ENCODE peak calls at places on chromosomes 16 and 17, in four cellular contexts. U is NCI-H1092 treated with DMSO at 0.1 percent for 48 hours, N is ascending aorta, Z is neural progenitor cell. I is an unnamed sample.

GRCh38 chr16:84228321-84228838 is 11.4 kb downstream of the KCNG4 start:
- DNase-seq in U (no peak), N (peak; percentile 92), Z (peak; percentile 31), I (peak; percentile 78)

GRCh38 chr16:57377080-57377841 is 5.0 kb downstream of the CX3CL1 start:
- DNase-seq in U (no peak), N (no peak), Z (no peak), I (no peak)

GRCh38 chr17:36128411-36128978 is 24.9 kb downstream of the CCL4 start:
- DNase-seq in U (no peak), N (no peak), Z (no peak), I (no peak)

GRCh38 chr17:79997004-79997673 is 38.5 kb downstream of the TBC1D16 start:
- DNase-seq in U (no peak), N (peak; percentile 67), Z (no peak), I (no peak)

GRCh38 chr17:37299257-37299985 is 76.4 kb upstream of the C17orf78 start:
- DNase-seq in U (peak; percentile 5), N (no peak), Z (peak; percentile 72), I (no peak)

GRCh38 chr17:17959520-17960361 is 12.5 kb downstream of the TOM1L2 start:
- DNase-seq in U (no peak), N (no peak), Z (no peak), I (no peak)

GRCh38 chr16:86594712-86595111 is 16.4 kb downstream of the FOXL1 start:
- DNase-seq in U (no peak), N (no peak), Z (no peak), I (no peak)

GRCh38 chr16:3532741-3533140 is 31.9 kb downstream of the CLUAP1 start:
- DNase-seq in U (no peak), N (no peak), Z (no peak), I (no peak)

GRCh38 chr16:65532218-65532617 is 410.4 kb upstream of the CDH11 start:
- DNase-seq in U (no peak), N (no peak), Z (peak; percentile 16), I (no peak)

GRCh38 chr16:678858-679807 is 1.1 kb upstream of the STUB1 start:
- DNase-seq in U (peak; percentile 77), N (peak; percentile 81), Z (peak; percentile 86), I (no peak)

GRCh38 chr17:8225813-8226535 is 15.6 kb upstream of the AURKB start:
- DNase-seq in U (no peak), N (no peak), Z (peak; percentile 83), I (no peak)

GRCh38 chr16:79173101-79173500 is 427.4 kb downstream of the MAF start:
- DNase-seq in U (no peak), N (no peak), Z (no peak), I (no peak)

GRCh38 chr17:43018008-43018853 is 4.0 kb downstream of the VAT1 start:
- DNase-seq in U (no peak), N (no peak), Z (peak; percentile 77), I (no peak)

GRCh38 chr17:77145635-77146632 is 5.2 kb downstream of the SEC14L1 start:
- DNase-seq in U (no peak), N (peak; percentile 88), Z (no peak), I (no peak)